ENCODE peak calls at places on chromosomes 16 and 17, in seven cellular contexts. One of them, this sample, is unnamed.
A peak's percentile ranks its signal among the peaks of the same experiment; 100 is the strongest.

GRCh38 chr16:18836702-18837101 is 35.4 kb upstream of the ARL6IP1 start:
- DNase-seq in AG09319: no peak
- DNase-seq in right lobe of liver: no peak
- DNase-seq in GM12864: no peak
- DNase-seq in cardiac fibroblast: no peak
- DNase-seq in endothelial cell of umbilical vein: no peak
- DNase-seq in progenitor cell of endocrine pancreas: no peak
- DNase-seq in this sample: no peak

GRCh38 chr17:21358185-21358584 is 18.0 kb upstream of the KCNJ12 start:
- DNase-seq in AG09319: no peak
- DNase-seq in right lobe of liver: no peak
- DNase-seq in GM12864: no peak
- DNase-seq in cardiac fibroblast: no peak
- DNase-seq in endothelial cell of umbilical vein: no peak
- DNase-seq in progenitor cell of endocrine pancreas: no peak
- DNase-seq in this sample: no peak

GRCh38 chr17:752002-752619 is at the start of gene GEMIN4:
- DNase-seq in AG09319: peak; percentile 66
- DNase-seq in right lobe of liver: peak; percentile 94
- DNase-seq in GM12864: peak; percentile 72
- DNase-seq in cardiac fibroblast: peak; percentile 91
- DNase-seq in endothelial cell of umbilical vein: peak; percentile 92
- DNase-seq in progenitor cell of endocrine pancreas: peak; percentile 98
- DNase-seq in this sample: peak; percentile 99

GRCh38 chr17:27038676-27039075 is 255.2 kb upstream of the WSB1 start:
- DNase-seq in AG09319: no peak
- DNase-seq in right lobe of liver: no peak
- DNase-seq in GM12864: no peak
- DNase-seq in cardiac fibroblast: no peak
- DNase-seq in endothelial cell of umbilical vein: no peak
- DNase-seq in progenitor cell of endocrine pancreas: no peak
- DNase-seq in this sample: no peak

GRCh38 chr17:46770818-46771600 is 47.5 kb downstream of the WNT3 start:
- DNase-seq in AG09319: no peak
- DNase-seq in right lobe of liver: peak; percentile 60
- DNase-seq in GM12864: no peak
- DNase-seq in cardiac fibroblast: peak; percentile 46
- DNase-seq in endothelial cell of umbilical vein: peak; percentile 28
- DNase-seq in progenitor cell of endocrine pancreas: peak; percentile 42
- DNase-seq in this sample: peak; percentile 60

GRCh38 chr16:89317101-89317671 is 99.7 kb downstream of the ZNF778 start:
- DNase-seq in AG09319: no peak
- DNase-seq in right lobe of liver: no peak
- DNase-seq in GM12864: no peak
- DNase-seq in cardiac fibroblast: no peak
- DNase-seq in endothelial cell of umbilical vein: no peak
- DNase-seq in progenitor cell of endocrine pancreas: no peak
- DNase-seq in this sample: no peak

GRCh38 chr16:23060458-23061320 is 88.6 kb downstream of the USP31 start:
- DNase-seq in AG09319: peak; percentile 34
- DNase-seq in right lobe of liver: peak; percentile 48
- DNase-seq in GM12864: peak; percentile 33
- DNase-seq in cardiac fibroblast: peak; percentile 80
- DNase-seq in endothelial cell of umbilical vein: peak; percentile 78
- DNase-seq in progenitor cell of endocrine pancreas: peak; percentile 49
- DNase-seq in this sample: peak; percentile 66

GRCh38 chr17:43418441-43419374 is 19.9 kb downstream of the ARL4D start:
- DNase-seq in AG09319: peak; percentile 42
- DNase-seq in right lobe of liver: no peak
- DNase-seq in GM12864: no peak
- DNase-seq in cardiac fibroblast: peak; percentile 78
- DNase-seq in endothelial cell of umbilical vein: no peak
- DNase-seq in progenitor cell of endocrine pancreas: no peak
- DNase-seq in this sample: no peak

GRCh38 chr17:72334205-72334604 is 213.4 kb downstream of the SOX9 start:
- DNase-seq in AG09319: peak; percentile 12
- DNase-seq in right lobe of liver: no peak
- DNase-seq in GM12864: no peak
- DNase-seq in cardiac fibroblast: peak; percentile 34
- DNase-seq in endothelial cell of umbilical vein: no peak
- DNase-seq in progenitor cell of endocrine pancreas: no peak
- DNase-seq in this sample: no peak
- TF ChIP-seq CTCF in AG09319: peak; percentile 29
- TF ChIP-seq CTCF in right lobe of liver: no peak
- TF ChIP-seq CTCF in GM12864: no peak
- TF ChIP-seq CTCF in cardiac fibroblast: peak; percentile 26
- TF ChIP-seq CTCF in endothelial cell of umbilical vein: no peak
- TF ChIP-seq CTCF in progenitor cell of endocrine pancreas: no peak
- TF ChIP-seq CTCF in this sample: no peak

DNA sequence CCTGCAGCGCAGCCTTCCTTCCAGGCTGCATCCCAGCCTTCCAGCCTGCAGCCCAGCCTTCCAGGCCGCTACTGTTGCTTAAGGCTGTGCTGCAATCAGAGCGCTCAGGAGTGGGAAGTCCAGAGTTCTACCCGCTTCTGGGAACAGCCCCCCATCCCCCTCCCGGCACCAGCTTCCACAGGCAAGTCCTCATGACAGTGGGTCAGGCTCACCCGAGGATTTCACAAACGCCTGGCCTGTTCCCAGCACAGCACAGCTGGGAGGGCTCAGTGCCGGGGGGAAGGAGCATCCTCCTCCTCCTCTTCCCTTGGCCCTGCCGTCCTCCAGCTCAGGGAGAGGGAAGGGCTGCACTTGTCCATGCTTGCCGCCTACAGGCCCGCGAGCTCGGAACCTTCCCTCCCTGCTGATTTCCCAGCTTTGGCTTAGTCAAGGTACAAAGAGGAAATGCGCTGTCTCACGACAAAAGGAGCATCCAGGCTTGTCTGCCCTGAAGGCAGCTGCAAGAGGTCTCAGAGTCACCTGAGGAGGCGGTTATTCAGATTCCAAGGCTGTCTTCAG is 8.3 kb downstream of the SOCS3 start:
- DNase-seq in AG09319: peak; percentile 100
- DNase-seq in right lobe of liver: peak; percentile 97
- DNase-seq in GM12864: no peak
- DNase-seq in cardiac fibroblast: peak; percentile 100
- DNase-seq in endothelial cell of umbilical vein: no peak
- DNase-seq in progenitor cell of endocrine pancreas: no peak
- DNase-seq in this sample: no peak
- TF ChIP-seq CTCF in AG09319: peak; percentile 42
- TF ChIP-seq CTCF in right lobe of liver: no peak
- TF ChIP-seq CTCF in GM12864: no peak
- TF ChIP-seq CTCF in cardiac fibroblast: peak; percentile 17
- TF ChIP-seq CTCF in endothelial cell of umbilical vein: no peak
- TF ChIP-seq CTCF in progenitor cell of endocrine pancreas: no peak
- TF ChIP-seq CTCF in this sample: no peak

GRCh38 chr17:30336369-30337171 is 2.7 kb upstream of the TMIGD1 start:
- DNase-seq in AG09319: no peak
- DNase-seq in right lobe of liver: no peak
- DNase-seq in GM12864: no peak
- DNase-seq in cardiac fibroblast: peak; percentile 62
- DNase-seq in endothelial cell of umbilical vein: peak; percentile 64
- DNase-seq in progenitor cell of endocrine pancreas: no peak
- DNase-seq in this sample: peak; percentile 41
- TF ChIP-seq CTCF in AG09319: peak; percentile 29
- TF ChIP-seq CTCF in right lobe of liver: peak; percentile 61
- TF ChIP-seq CTCF in GM12864: peak; percentile 66
- TF ChIP-seq CTCF in cardiac fibroblast: peak; percentile 47
- TF ChIP-seq CTCF in endothelial cell of umbilical vein: peak; percentile 42
- TF ChIP-seq CTCF in progenitor cell of endocrine pancreas: peak; percentile 61
- TF ChIP-seq CTCF in this sample: peak; percentile 59

DNA sequence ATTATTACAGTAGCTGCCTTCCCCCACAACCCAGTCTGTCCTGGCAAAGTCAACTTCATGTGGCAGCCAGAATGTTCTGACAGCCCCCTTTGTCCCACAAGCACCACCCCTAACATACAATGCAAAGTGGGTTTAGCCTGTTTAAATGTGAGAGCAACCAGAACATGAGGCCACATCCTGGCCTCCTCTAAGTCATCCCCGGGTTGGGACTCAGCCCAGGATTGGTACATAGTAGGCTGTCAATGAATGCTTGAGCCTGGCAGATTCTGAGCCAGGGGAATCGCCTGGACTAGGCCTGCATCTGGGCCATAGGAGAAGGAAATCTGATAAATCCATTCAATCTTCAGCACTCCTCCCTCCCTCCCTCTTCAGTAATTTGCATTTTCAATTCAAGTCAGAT is 4.3 kb upstream of the ITGA3 start:
- DNase-seq in AG09319: no peak
- DNase-seq in right lobe of liver: no peak
- DNase-seq in GM12864: no peak
- DNase-seq in cardiac fibroblast: peak; percentile 38
- DNase-seq in endothelial cell of umbilical vein: no peak
- DNase-seq in progenitor cell of endocrine pancreas: no peak
- DNase-seq in this sample: no peak
- TF ChIP-seq CTCF in AG09319: no peak
- TF ChIP-seq CTCF in right lobe of liver: no peak
- TF ChIP-seq CTCF in GM12864: no peak
- TF ChIP-seq CTCF in cardiac fibroblast: no peak
- TF ChIP-seq CTCF in endothelial cell of umbilical vein: no peak
- TF ChIP-seq CTCF in progenitor cell of endocrine pancreas: no peak
- TF ChIP-seq CTCF in this sample: no peak

DNA sequence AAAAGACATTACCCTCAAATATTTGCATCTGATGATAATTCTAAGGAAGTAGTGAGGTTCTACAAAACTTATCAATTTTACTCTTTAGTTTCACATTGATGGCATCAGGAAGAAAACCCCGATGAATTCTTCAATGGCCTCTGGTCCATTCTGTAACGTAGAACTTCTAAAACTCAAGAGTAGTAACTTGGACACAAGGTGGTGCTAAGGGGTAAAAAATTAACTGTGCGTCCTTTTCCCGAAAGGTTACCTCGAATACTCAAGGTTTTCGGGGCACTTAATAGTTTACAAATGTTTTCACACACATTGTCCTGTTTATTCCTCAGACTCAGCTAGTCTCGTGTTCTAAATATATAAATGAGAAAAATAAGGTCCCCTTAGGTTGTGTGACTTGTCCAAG is 517.3 kb upstream of the ZFHX3 start:
- DNase-seq in AG09319: no peak
- DNase-seq in right lobe of liver: no peak
- DNase-seq in GM12864: no peak
- DNase-seq in cardiac fibroblast: no peak
- DNase-seq in endothelial cell of umbilical vein: no peak
- DNase-seq in progenitor cell of endocrine pancreas: no peak
- DNase-seq in this sample: no peak
- TF ChIP-seq CTCF in AG09319: no peak
- TF ChIP-seq CTCF in right lobe of liver: peak; percentile 16
- TF ChIP-seq CTCF in GM12864: peak; percentile 24
- TF ChIP-seq CTCF in cardiac fibroblast: no peak
- TF ChIP-seq CTCF in endothelial cell of umbilical vein: no peak
- TF ChIP-seq CTCF in progenitor cell of endocrine pancreas: peak; percentile 46
- TF ChIP-seq CTCF in this sample: no peak

GRCh38 chr16:57382535-57383275 is 10.4 kb downstream of the CX3CL1 start:
- DNase-seq in AG09319: no peak
- DNase-seq in right lobe of liver: no peak
- DNase-seq in GM12864: no peak
- DNase-seq in cardiac fibroblast: no peak
- DNase-seq in endothelial cell of umbilical vein: no peak
- DNase-seq in progenitor cell of endocrine pancreas: no peak
- DNase-seq in this sample: no peak
- TF ChIP-seq CTCF in AG09319: no peak
- TF ChIP-seq CTCF in right lobe of liver: no peak
- TF ChIP-seq CTCF in GM12864: peak; percentile 2
- TF ChIP-seq CTCF in cardiac fibroblast: peak; percentile 2
- TF ChIP-seq CTCF in endothelial cell of umbilical vein: no peak
- TF ChIP-seq CTCF in progenitor cell of endocrine pancreas: no peak
- TF ChIP-seq CTCF in this sample: no peak

GRCh38 chr17:64534187-64534586 is 27.4 kb downstream of the CEP95 start:
- DNase-seq in AG09319: no peak
- DNase-seq in right lobe of liver: no peak
- DNase-seq in GM12864: no peak
- DNase-seq in cardiac fibroblast: no peak
- DNase-seq in endothelial cell of umbilical vein: peak; percentile 44
- DNase-seq in progenitor cell of endocrine pancreas: no peak
- DNase-seq in this sample: no peak
- TF ChIP-seq CTCF in AG09319: peak; percentile 13
- TF ChIP-seq CTCF in right lobe of liver: peak; percentile 20
- TF ChIP-seq CTCF in GM12864: peak; percentile 18
- TF ChIP-seq CTCF in cardiac fibroblast: peak; percentile 23
- TF ChIP-seq CTCF in endothelial cell of umbilical vein: peak; percentile 23
- TF ChIP-seq CTCF in progenitor cell of endocrine pancreas: no peak
- TF ChIP-seq CTCF in this sample: no peak